ENCODE peak calls at places on chromosomes 16 and 17, in four cellular contexts. H is heart left ventricle, R is Caco-2, Z is mammary epithelial cell. M is an unnamed sample.

GRCh38 chr16:85392756-85393673 is 220.1 kb upstream of the GSE1 start:
- DNase-seq in H (no peak), R (no peak), Z (no peak), M (no peak)

GRCh38 chr17:44970136-44970737 is 2.1 kb upstream of the C1QL1 start:
- DNase-seq in H (no peak), R (peak; percentile 24), Z (no peak), M (peak; percentile 20)

GRCh38 chr17:73192219-73192893 is 499 bp upstream of the COG1 start:
- DNase-seq in H (peak; percentile 66), R (peak; percentile 82), Z (peak; percentile 76), M (peak; percentile 60)

GRCh38 chr16:14505846-14506245 is 124.2 kb downstream of the PARN start:
- DNase-seq in H (no peak), R (no peak), Z (peak; percentile 69), M (peak; percentile 86)

GRCh38 chr17:21010705-21011596 is 31.9 kb downstream of the USP22 start:
- DNase-seq in H (no peak), R (no peak), Z (no peak), M (no peak)

GRCh38 chr16:50310308-50311133 is 44.2 kb downstream of the ADCY7 start:
- DNase-seq in H (no peak), R (no peak), Z (no peak), M (no peak)

GRCh38 chr16:1965610-1966009 is 984 bp upstream of the RPS2 start:
- DNase-seq in H (no peak), R (no peak), Z (peak; percentile 12), M (no peak)

GRCh38 chr17:152860-153420 is 15.6 kb downstream of the SCGB1C2 start:
- DNase-seq in H (no peak), R (no peak), Z (no peak), M (no peak)

GRCh38 chr17:75433223-75433622 is 23.2 kb upstream of the TMEM94 start:
- DNase-seq in H (no peak), R (no peak), Z (no peak), M (no peak)

GRCh38 chr16:79008036-79008868 is 592.3 kb downstream of the MAF start:
- DNase-seq in H (no peak), R (no peak), Z (no peak), M (no peak)

GRCh38 chr16:3819741-3820724 is 60.5 kb downstream of the CREBBP start:
- DNase-seq in H (peak; percentile 66), R (no peak), Z (peak; percentile 86), M (peak; percentile 92)

GRCh38 chr16:31008154-31008950 is 2.1 kb downstream of the STX1B start:
- DNase-seq in H (no peak), R (no peak), Z (peak; percentile 60), M (peak; percentile 89)

GRCh38 chr16:57252148-57252721 is 7.2 kb downstream of the ARL2BP start:
- DNase-seq in H (no peak), R (peak; percentile 31), Z (no peak), M (no peak)

GRCh38 chr17:33049781-33050414 is 58.3 kb downstream of the SPACA3 start:
- DNase-seq in H (peak; percentile 21), R (peak; percentile 70), Z (no peak), M (peak; percentile 8)

GRCh38 chr17:45225964-45226530 is 4.4 kb downstream of the FMNL1 start:
- DNase-seq in H (peak; percentile 79), R (no peak), Z (no peak), M (no peak)

GRCh38 chr17:8753136-8753975 is 5.0 kb downstream of the SPDYE4 start:
- DNase-seq in H (no peak), R (no peak), Z (no peak), M (no peak)

GRCh38 chr17:57586099-57586702 is 158.9 kb downstream of the CCDC182 start:
- DNase-seq in H (no peak), R (no peak), Z (no peak), M (no peak)

GRCh38 chr16:660459-661183 is 7.3 kb upstream of the RHOT2 start:
- DNase-seq in H (peak; percentile 87), R (peak; percentile 51), Z (peak; percentile 51), M (peak; percentile 32)

GRCh38 chr16:66621973-66622372 is 17.5 kb downstream of the CMTM3 start:
- DNase-seq in H (no peak), R (no peak), Z (peak; percentile 23), M (no peak)
- H3K4me1 ChIP-seq in H (peaks cover 6% of the 10 kb centered on the region), R (no peaks in the 10 kb centered on the region), Z (peaks cover 44% of the 10 kb centered on the region), M (peaks cover 35% of the 10 kb centered on the region)

DNA sequence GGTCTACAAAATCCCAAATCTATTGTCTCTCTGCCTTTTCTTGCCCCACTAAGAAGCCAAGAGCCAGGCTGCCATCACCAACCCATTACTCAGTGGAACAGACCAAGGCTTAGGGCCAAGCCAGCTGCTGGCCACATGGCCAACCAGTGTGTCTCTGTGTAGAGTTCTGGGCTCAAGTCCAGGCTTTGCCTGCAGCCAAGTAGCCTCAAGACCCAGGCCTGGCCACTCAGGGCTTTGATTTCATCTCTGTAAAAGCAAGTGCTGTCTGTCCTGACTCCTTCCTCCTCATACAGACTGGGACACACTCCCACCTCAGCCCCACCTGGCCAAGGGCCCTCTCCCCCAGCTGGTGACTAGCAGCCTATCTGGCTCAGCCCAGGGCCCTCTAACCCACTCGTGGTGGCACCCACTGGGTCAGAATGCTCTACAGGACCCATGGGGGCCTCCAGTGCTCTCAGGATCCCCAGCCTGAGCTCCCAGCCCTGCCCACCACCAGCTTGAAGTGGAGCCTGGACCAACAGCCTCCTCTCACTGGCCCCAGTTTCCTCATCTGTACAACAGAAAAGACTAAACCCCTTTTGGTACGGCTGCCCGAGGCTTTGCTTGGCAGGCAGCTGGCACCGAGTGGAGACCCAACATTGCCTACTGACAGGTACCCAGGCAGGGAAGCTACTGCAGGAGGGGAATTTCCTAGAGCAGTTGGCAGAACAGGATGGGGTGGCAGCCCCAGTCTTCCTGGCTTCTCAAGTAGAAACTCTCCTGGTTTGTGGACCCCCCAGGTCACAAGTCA is 14.4 kb downstream of the SREBF1 start:
- DNase-seq in H (peak; percentile 63), R (no peak), Z (no peak), M (peak; percentile 87)
- H3K4me1 ChIP-seq in H (peaks cover 42% of the 10 kb centered on the region), R (peaks cover 41% of the 10 kb centered on the region), Z (peaks cover 79% of the 10 kb centered on the region), M (peaks cover 52% of the 10 kb centered on the region)

GRCh38 chr16:9340402-9341095 is 249.1 kb downstream of the HAPSTR1 start:
- DNase-seq in H (no peak), R (no peak), Z (no peak), M (no peak)
- H3K4me1 ChIP-seq in H (no peaks in the 10 kb centered on the region), R (no peaks in the 10 kb centered on the region), Z (no peaks in the 10 kb centered on the region), M (no peaks in the 10 kb centered on the region)

GRCh38 chr16:29816694-29817441 is 916 bp downstream of the PAGR1 start:
- DNase-seq in H (peak; percentile 72), R (peak; percentile 69), Z (peak; percentile 69), M (no peak)
- H3K4me1 ChIP-seq in H (peaks cover 19% of the 10 kb centered on the region), R (peaks cover 14% of the 10 kb centered on the region), Z (peaks cover 39% of the 10 kb centered on the region), M (peaks cover 29% of the 10 kb centered on the region)

GRCh38 chr16:81449241-81449640 is 4.6 kb downstream of the CMIP start:
- DNase-seq in H (no peak), R (no peak), Z (no peak), M (no peak)
- H3K4me1 ChIP-seq in H (no peaks in the 10 kb centered on the region), R (peaks cover 61% of the 10 kb centered on the region), Z (peaks cover 33% of the 10 kb centered on the region), M (peaks cover 29% of the 10 kb centered on the region)

DNA sequence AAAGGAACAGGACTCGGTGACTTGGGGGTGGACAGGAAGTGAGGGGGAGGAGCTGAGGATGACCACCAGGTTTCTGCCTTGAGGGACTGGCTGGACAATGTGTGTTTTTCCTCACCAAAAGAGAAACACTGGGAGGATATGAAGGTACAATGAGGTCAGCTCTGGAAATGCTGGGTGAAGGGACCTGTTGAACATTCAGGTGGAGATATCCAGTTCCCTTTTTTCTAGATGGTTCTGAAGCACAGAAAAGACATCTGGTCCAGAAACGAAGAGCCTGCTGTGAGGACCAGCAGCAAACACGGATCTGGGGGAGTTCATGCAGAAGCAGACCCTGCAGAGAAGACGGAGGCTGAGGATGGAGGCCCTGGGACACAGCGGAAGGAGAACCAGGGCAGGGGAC is 17.5 kb downstream of the ARHGAP17 start:
- DNase-seq in H (no peak), R (no peak), Z (no peak), M (no peak)
- H3K4me1 ChIP-seq in H (peaks cover 50% of the 10 kb centered on the region), R (peaks cover 15% of the 10 kb centered on the region), Z (peaks cover 34% of the 10 kb centered on the region), M (peaks cover 34% of the 10 kb centered on the region)